ENCODE peak calls at places on chromosomes 5 and 9, in four cellular contexts. V is fibroblast of pulmonary artery, U is fibroblast of the conjunctiva, G is IMR-90. B is an unnamed sample.

GRCh38 chr5:172010278-172010677 is 3.8 kb upstream of the FBXW11 start:
- DNase-seq in G (no peak), U (no peak), V (peak), B (no peak)

GRCh38 chr9:88076286-88077070 is 61.8 kb downstream of the SPATA31C2 start:
- DNase-seq in V (peak), G (peak), U (peak), B (peak)

GRCh38 chr5:36877667-36878420 is 1.3 kb downstream of the NIPBL start:
- DNase-seq in U (no peak), G (peak), V (peak), B (no peak)

GRCh38 chr9:100700689-100701318 is 122.9 kb downstream of the CAVIN4 start:
- DNase-seq in U (no peak), V (peak), G (peak), B (no peak)

GRCh38 chr5:40616791-40617190 is 62.9 kb upstream of the PTGER4 start:
- DNase-seq in G (no peak), V (no peak), U (no peak), B (no peak)

GRCh38 chr5:159864885-159865622 is 51.2 kb upstream of the ADRA1B start:
- DNase-seq in U (no peak), G (peak), V (peak), B (no peak)

GRCh38 chr9:7656648-7657047 is 142.9 kb downstream of the DMAC1 start:
- DNase-seq in U (no peak), G (peak), V (peak), B (no peak)

GRCh38 chr9:69056416-69056815 is 20.9 kb downstream of the FXN start:
- DNase-seq in U (no peak), V (no peak), G (no peak), B (no peak)

GRCh38 chr9:131627846-131628820 is 82.8 kb downstream of the PRRT1B start:
- DNase-seq in G (peak), V (peak), U (no peak), B (peak)

GRCh38 chr5:109141499-109142200 is 268.1 kb downstream of the PJA2 start:
- DNase-seq in V (no peak), U (no peak), G (peak), B (no peak)

GRCh38 chr9:101626295-101626694 is 31.5 kb upstream of the PPP3R2 start:
- DNase-seq in V (no peak), U (no peak), G (no peak), B (no peak)

GRCh38 chr9:108551030-108551964 is 304.5 kb downstream of the ACTL7B start:
- DNase-seq in V (peak), U (peak), G (peak), B (no peak)

GRCh38 chr5:103918668-103919367 is 356.2 kb upstream of the NUDT12 start:
- DNase-seq in U (peak), V (peak), G (peak), B (no peak)

GRCh38 chr5:106454651-106455415 is 1215.9 kb downstream of the EFNA5 start:
- DNase-seq in V (peak), G (peak), U (peak), B (no peak)

GRCh38 chr9:91023741-91024140 is 222.1 kb downstream of the SYK start:
- DNase-seq in U (no peak), G (no peak), V (no peak), B (no peak)

GRCh38 chr5:54792611-54793404 is 192.6 kb downstream of the ESM1 start:
- DNase-seq in V (peak), G (peak), U (peak), B (no peak)

GRCh38 chr5:142053434-142054253 is 40.8 kb upstream of the GNPDA1 start:
- DNase-seq in U (peak), G (peak), V (peak), B (no peak)

GRCh38 chr9:137449931-137450537 is 8.9 kb upstream of the ENTPD8 start:
- DNase-seq in U (no peak), G (no peak), V (no peak), B (peak)

GRCh38 chr9:123929870-123930831 is at the start of gene DENND1A:
- DNase-seq in V (peak), U (peak), G (peak), B (peak)

GRCh38 chr9:127783644-127784043 is 2.2 kb upstream of the CDK9 start:
- DNase-seq in V (no peak), G (no peak), U (no peak), B (no peak)

GRCh38 chr5:147887026-147887627 is 8.6 kb downstream of the SCGB3A2 start:
- DNase-seq in G (peak), U (peak), V (peak), B (no peak)

GRCh38 chr5:161889971-161890370 is 42.1 kb downstream of the GABRA1 start:
- DNase-seq in U (no peak), V (no peak), G (no peak), B (no peak)

GRCh38 chr9:90801507-90802289 is at the start of gene SYK:
- DNase-seq in G (no peak), U (no peak), V (no peak), B (peak)

GRCh38 chr5:118981783-118982182 is 6.6 kb downstream of the DTWD2 start:
- DNase-seq in G (no peak), V (no peak), U (no peak), B (no peak)

GRCh38 chr5:104913840-104914239 is 1351.3 kb upstream of the NUDT12 start:
- DNase-seq in G (no peak), V (no peak), U (no peak), B (no peak)

GRCh38 chr5:141637693-141638419 is 1.1 kb downstream of the RELL2 start:
- DNase-seq in U (no peak), V (peak), G (peak), B (peak)

B was measured in left lung.